ENCODE peak calls at places on chromosome 12, in five cellular contexts. S is A549; M is fibroblast of the aortic adventitia; C is stomach; G is effector memory CD4-positive, alpha-beta T cell. E is an unnamed sample.

GRCh38 chr12:124792961-124793441 is 70.7 kb downstream of the SCARB1 start:
- DNase-seq in G (no peak), S (no peak), M (no peak), C (no peak), E (no peak)

GRCh38 chr12:93660996-93661395 is 16.2 kb upstream of the CRADD start:
- DNase-seq in M (no peak), G (no peak), C (no peak), S (no peak), E (no peak)

GRCh38 chr12:2619136-2619535 is 175.6 kb upstream of the FKBP4 start:
- DNase-seq in M (no peak), C (no peak), G (no peak), S (no peak), E (no peak)

GRCh38 chr12:3802721-3803120 is 49.8 kb upstream of the CRACR2A start:
- DNase-seq in C (no peak), S (no peak), M (no peak), G (no peak), E (peak; percentile 39)

GRCh38 chr12:124923906-124924734 is 9.7 kb upstream of the UBC start:
- DNase-seq in S (no peak), G (no peak), M (peak; percentile 80), C (no peak), E (no peak)

GRCh38 chr12:3304436-3305135 is 186.4 kb upstream of the PRMT8 start:
- DNase-seq in C (peak; percentile 46), M (peak; percentile 51), G (no peak), S (no peak), E (no peak)

GRCh38 chr12:3172124-3173007 is 95.2 kb downstream of the TSPAN9 start:
- DNase-seq in C (no peak), M (no peak), G (no peak), S (no peak), E (no peak)

GRCh38 chr12:50056629-50056976 is 793 bp upstream of the ASIC1 start:
- DNase-seq in C (no peak), G (no peak), S (no peak), M (no peak), E (no peak)

GRCh38 chr12:25401547-25402345 is 151.0 kb upstream of the KRAS start:
- DNase-seq in S (no peak), M (peak; percentile 40), G (no peak), C (no peak), E (no peak)

GRCh38 chr12:57063991-57064725 is 14.2 kb upstream of the MYO1A start:
- DNase-seq in S (no peak), M (no peak), G (peak; percentile 40), C (no peak), E (no peak)

GRCh38 chr12:25715147-25715546 is 162.1 kb upstream of the LMNTD1 start:
- DNase-seq in S (no peak), G (no peak), M (peak; percentile 89), C (no peak), E (no peak)

GRCh38 chr12:104350211-104350908 is 46.8 kb downstream of the EID3 start:
- DNase-seq in S (no peak), G (no peak), M (no peak), C (no peak), E (no peak)

GRCh38 chr12:88836156-88836555 is 255.9 kb upstream of the KITLG start:
- DNase-seq in M (no peak), S (no peak), G (no peak), C (no peak), E (no peak)

GRCh38 chr12:3453947-3454675 is 36.9 kb upstream of the PRMT8 start:
- DNase-seq in M (peak; percentile 18), C (no peak), G (no peak), S (peak; percentile 10), E (no peak)

GRCh38 chr12:124939428-124940142 is 25.1 kb upstream of the UBC start:
- DNase-seq in G (peak; percentile 83), M (peak; percentile 99), S (peak; percentile 72), C (peak; percentile 86), E (peak; percentile 90)

GRCh38 chr12:63149884-63150254 is 1.1 kb downstream of the AVPR1A start:
- DNase-seq in S (no peak), M (no peak), C (no peak), G (no peak), E (no peak)
- H3K4me3 ChIP-seq in S (no peak overlapping the region), M (no peak overlapping the region), C (peak overlapping the region; percentile 37), G (no peak overlapping the region), E (no peak overlapping the region)

DNA sequence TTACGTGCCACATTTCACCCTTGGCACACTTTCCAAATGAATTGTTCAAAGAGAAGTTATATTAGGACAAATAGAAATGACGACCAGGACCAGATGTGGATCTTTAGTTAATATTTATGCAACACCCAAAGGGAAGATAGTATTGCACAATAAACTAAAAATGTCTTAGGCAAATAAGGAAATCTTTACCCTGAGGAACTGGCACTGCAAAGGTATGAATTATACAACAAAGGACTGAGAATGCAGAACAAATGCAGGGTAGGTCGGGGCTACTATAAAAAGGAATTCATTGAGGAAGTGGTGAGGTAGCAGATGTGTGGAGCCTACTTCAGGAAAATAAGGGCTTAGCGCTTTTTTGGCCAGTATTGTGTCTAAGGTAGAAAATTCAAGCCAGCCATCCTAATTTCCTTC is 3.9 kb upstream of the TMTC2 start:
- DNase-seq in G (no peak), M (peak; percentile 11), S (no peak), C (no peak), E (peak; percentile 68)
- H3K4me3 ChIP-seq in G (no peak overlapping the region), M (no peak overlapping the region), S (no peak overlapping the region), C (no peak overlapping the region), E (no peak overlapping the region)

GRCh38 chr12:38983117-38983571 is 77.8 kb upstream of the CPNE8 start:
- DNase-seq in S (no peak), C (no peak), G (no peak), M (peak; percentile 11), E (no peak)
- H3K4me3 ChIP-seq in S (peak overlapping the region; percentile 27), C (no peak overlapping the region), G (no peak overlapping the region), M (peak overlapping the region; percentile 23), E (peak overlapping the region; percentile 33)

DNA sequence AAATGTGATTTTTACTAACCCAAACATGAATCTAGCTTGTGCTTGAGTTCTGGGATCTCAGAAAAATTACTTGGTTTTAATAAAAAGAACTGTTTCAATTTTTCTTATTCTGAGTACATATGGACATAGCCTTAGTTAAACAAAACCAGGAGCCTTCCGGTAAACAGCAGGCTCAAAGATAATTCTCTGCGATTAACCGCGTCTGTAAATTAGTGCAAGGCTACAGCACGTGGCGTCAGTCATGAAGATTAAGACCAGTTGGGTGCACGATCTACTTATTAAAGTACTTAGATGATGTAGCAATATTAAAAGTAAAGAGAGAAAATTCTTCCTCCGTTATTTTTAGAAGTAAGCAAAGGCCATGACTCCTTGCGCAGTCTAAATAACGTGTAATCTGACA is 707 bp downstream of the KCNJ8 start:
- DNase-seq in C (no peak), S (no peak), G (no peak), M (peak; percentile 39), E (no peak)
- H3K4me3 ChIP-seq in C (peak overlapping the region; percentile 60), S (peak overlapping the region; percentile 62), G (no peak overlapping the region), M (peak overlapping the region; percentile 73), E (no peak overlapping the region)

DNA sequence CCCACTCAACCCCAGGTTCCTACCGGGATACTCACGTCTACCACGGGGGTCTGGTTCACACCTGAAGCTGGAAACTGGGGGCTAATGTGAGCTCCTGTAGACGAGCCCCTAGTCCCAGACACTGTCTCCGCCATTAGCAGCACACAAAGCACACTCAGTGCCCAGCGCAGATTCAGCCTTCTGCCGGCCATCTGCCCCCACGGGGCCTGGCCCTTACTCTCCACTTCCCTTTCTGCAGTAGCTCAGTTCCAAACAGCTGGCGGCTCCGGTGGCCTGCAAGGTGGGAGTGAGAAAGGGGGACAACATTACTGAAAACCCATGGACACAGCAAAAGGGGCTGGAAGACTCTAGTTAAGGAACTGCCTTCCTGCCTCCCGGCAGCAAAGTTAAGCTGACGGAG is 2.2 kb downstream of the SLC8B1 start:
- DNase-seq in G (no peak), M (no peak), C (no peak), S (no peak), E (no peak)
- H3K4me3 ChIP-seq in G (no peak overlapping the region), M (no peak overlapping the region), C (peak overlapping the region; percentile 69), S (no peak overlapping the region), E (no peak overlapping the region)

DNA sequence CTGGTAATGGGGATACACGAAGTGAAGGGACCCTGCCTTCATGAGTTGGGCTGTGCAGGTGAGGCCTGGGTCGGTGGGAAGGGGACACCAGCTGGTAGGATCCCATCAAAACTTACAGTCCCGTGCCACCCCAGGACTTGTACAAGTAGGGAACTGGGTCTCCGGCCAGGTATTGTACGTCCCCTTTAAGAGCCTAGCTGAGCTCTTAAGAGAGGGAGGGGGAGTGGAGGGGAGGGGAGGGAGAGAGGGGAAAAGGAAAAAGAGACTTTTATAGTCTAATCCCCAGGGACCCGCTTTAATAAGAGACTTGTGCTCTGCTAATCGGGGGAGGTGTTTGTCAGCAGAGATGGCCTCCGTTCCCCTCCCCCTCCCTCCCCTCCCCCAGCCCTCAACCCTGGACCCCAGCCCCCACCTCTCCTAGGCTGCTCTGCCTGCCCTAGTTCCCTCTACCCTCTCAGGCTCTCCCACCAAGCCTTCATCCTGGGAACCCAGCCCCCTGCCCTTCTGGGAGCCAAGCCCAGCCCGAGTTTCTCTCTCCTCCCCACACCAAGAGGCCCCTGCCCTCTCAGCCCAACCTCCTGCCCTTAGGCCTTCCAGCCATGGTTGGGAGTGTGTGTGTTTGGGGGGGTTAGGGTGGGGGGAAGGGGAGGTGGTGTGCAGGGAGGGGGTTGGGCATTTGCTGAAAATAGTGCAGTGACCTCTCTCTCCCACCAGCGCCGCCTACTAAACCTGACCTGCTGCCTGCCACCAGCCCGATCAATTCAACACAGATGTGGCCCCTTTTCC is 2.6 kb downstream of the GDF11 start:
- DNase-seq in C (no peak), S (no peak), G (no peak), M (peak; percentile 37), E (no peak)
- H3K4me3 ChIP-seq in C (no peak overlapping the region), S (no peak overlapping the region), G (no peak overlapping the region), M (peak overlapping the region; percentile 46), E (no peak overlapping the region)

DNA sequence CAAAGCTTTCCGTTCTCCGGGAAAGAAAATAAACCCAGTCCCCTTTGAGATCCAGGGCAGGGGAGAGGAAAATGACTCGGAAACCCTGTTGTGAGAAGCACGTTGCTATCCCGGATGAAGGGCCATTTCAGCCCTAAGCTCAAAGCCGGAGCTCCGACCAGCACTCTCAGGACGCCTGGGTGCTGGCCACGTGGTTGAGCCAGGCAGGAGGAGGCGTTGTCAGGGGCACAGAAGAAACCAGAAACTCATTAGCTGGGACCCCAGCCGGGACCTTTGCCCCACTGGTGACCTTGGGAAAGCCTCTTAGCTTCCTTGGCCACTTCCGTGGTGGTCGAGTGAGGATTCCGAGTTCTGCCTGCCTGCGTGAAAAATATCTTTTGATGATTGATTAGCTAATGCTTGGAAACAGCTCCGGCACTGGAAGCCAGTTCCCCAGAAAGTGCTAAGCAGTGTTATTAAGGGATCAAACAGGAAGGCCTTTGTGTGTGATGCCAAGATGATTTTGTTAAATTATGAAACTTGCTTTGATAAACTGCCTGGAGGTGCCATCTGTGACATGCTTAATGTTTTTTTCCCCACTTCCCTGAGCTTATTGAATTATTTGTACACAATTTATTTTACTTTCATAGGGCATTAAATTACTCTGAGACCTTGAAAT is 57.5 kb upstream of the FZD10 start:
- DNase-seq in C (no peak), M (no peak), S (no peak), G (no peak), E (no peak)
- H3K4me3 ChIP-seq in C (no peak overlapping the region), M (no peak overlapping the region), S (no peak overlapping the region), G (no peak overlapping the region), E (no peak overlapping the region)